ENCODE peak calls at places on chromosome 3, in ten cellular contexts. J, R, E, U, X, V, Z, H, B and Q are unnamed samples.

GRCh38 chr3:158801200-158801599 is 654 bp upstream of the MFSD1 start:
- DNase-seq in H (peak), X (no peak), B (peak), Z (no peak), J (no peak), V (no peak), R (no peak), E (peak), U (no peak), Q (no peak)

GRCh38 chr3:81666502-81667121 is 94.8 kb downstream of the GBE1 start:
- DNase-seq in J (no peak), R (no peak), V (no peak), Z (peak), B (no peak), E (peak), U (no peak), X (peak), H (no peak), Q (no peak)

GRCh38 chr3:139074565-139075115 is 29.9 kb upstream of the PRR23C start:
- DNase-seq in R (no peak), U (no peak), B (no peak), E (no peak), V (no peak), J (no peak), H (no peak), X (no peak), Z (no peak), Q (no peak)

GRCh38 chr3:158539414-158540014 is 31.5 kb upstream of the MLF1 start:
- DNase-seq in R (no peak), H (no peak), U (no peak), B (peak), Z (peak), X (peak), J (no peak), V (peak), E (peak), Q (peak)

GRCh38 chr3:68915973-68916372 is 16.4 kb downstream of the TAFA4 start:
- DNase-seq in J (no peak), B (no peak), X (no peak), V (no peak), R (no peak), U (no peak), H (no peak), E (no peak), Z (no peak), Q (no peak)

GRCh38 chr3:128240232-128240631 is 87.0 kb downstream of the EEFSEC start:
- DNase-seq in E (no peak), V (no peak), U (no peak), R (no peak), B (no peak), J (no peak), H (no peak), Z (no peak), X (no peak), Q (no peak)

GRCh38 chr3:150367771-150368170 is 40.3 kb upstream of the TSC22D2 start:
- DNase-seq in J (no peak), R (no peak), E (no peak), H (no peak), B (no peak), V (no peak), U (no peak), X (no peak), Z (no peak), Q (no peak)

GRCh38 chr3:152121292-152121654 is 147.5 kb upstream of the MBNL1 start:
- DNase-seq in R (no peak), X (no peak), H (no peak), Z (no peak), V (no peak), B (no peak), E (no peak), U (no peak), J (no peak), Q (no peak)

GRCh38 chr3:51388286-51389029 is 2.6 kb upstream of the RBM15B start:
- DNase-seq in J (no peak), Z (peak), U (no peak), B (no peak), V (no peak), H (no peak), R (no peak), X (no peak), E (no peak), Q (no peak)

GRCh38 chr3:9914011-9914410 is 2.9 kb upstream of the IL17RC start:
- DNase-seq in B (no peak), Z (peak), R (no peak), J (no peak), H (no peak), V (no peak), E (no peak), X (no peak), U (no peak), Q (no peak)

GRCh38 chr3:51974277-51974962 is 444 bp upstream of the ABHD14A start:
- DNase-seq in V (no peak), R (peak), U (no peak), H (no peak), Z (peak), J (no peak), X (no peak), B (no peak), E (no peak), Q (no peak)

GRCh38 chr3:32815812-32816438 is 1.9 kb upstream of the TRIM71 start:
- DNase-seq in B (peak), U (no peak), J (no peak), H (no peak), Z (no peak), E (no peak), V (no peak), X (no peak), R (no peak), Q (no peak)

GRCh38 chr3:196611761-196612483 is 27.6 kb upstream of the NRROS start:
- DNase-seq in R (no peak), X (no peak), J (no peak), E (no peak), U (no peak), H (no peak), V (no peak), Z (no peak), B (no peak), Q (no peak)

GRCh38 chr3:49807427-49808114 is 4.5 kb downstream of the INKA1 start:
- DNase-seq in J (no peak), V (no peak), B (no peak), X (no peak), R (no peak), Z (no peak), E (no peak), U (no peak), H (no peak), Q (no peak)

GRCh38 chr3:51637941-51638471 is 33.0 kb upstream of the TEX264 start:
- DNase-seq in R (no peak), J (no peak), E (peak), U (no peak), X (no peak), H (no peak), B (peak), Z (peak), V (no peak), Q (peak)

GRCh38 chr3:122635789-122636188 is 44.9 kb upstream of the PARP14 start:
- DNase-seq in E (no peak), Z (no peak), H (no peak), U (no peak), X (no peak), J (no peak), V (no peak), B (no peak), R (no peak), Q (no peak)

GRCh38 chr3:33717866-33718594 is at the start of gene CLASP2:
- DNase-seq in J (peak), H (peak), E (peak), Z (peak), U (peak), V (peak), X (peak), B (peak), R (peak), Q (peak)

GRCh38 chr3:169266986-169267385 is 396.5 kb downstream of the MECOM start:
- DNase-seq in H (no peak), Z (no peak), U (no peak), V (no peak), J (no peak), E (no peak), R (no peak), X (no peak), B (no peak), Q (no peak)

GRCh38 chr3:178560759-178561158 is 24.5 kb downstream of the KCNMB2 start:
- DNase-seq in R (no peak), J (no peak), U (no peak), H (no peak), Z (no peak), X (no peak), E (no peak), B (no peak), V (no peak), Q (peak)

GRCh38 chr3:177196473-177197040 is 725 bp downstream of the TBL1XR1 start:
- DNase-seq in U (peak), J (no peak), H (peak), X (peak), Z (peak), E (peak), R (peak), V (peak), B (peak), Q (peak)

GRCh38 chr3:49910409-49911123 is 6.9 kb upstream of the MST1R start:
- DNase-seq in U (no peak), H (no peak), J (no peak), R (no peak), E (no peak), X (no peak), V (no peak), Z (no peak), B (peak), Q (no peak)

GRCh38 chr3:45417949-45418847 is 29.8 kb downstream of the LARS2 start:
- DNase-seq in B (no peak), X (no peak), E (no peak), Z (no peak), U (peak), R (no peak), V (no peak), H (no peak), J (no peak), Q (no peak)

GRCh38 chr3:24305795-24306467 is 188.7 kb downstream of the THRB start:
- DNase-seq in R (no peak), Z (no peak), H (no peak), E (no peak), J (no peak), B (peak), X (no peak), U (no peak), V (no peak), Q (no peak)

GRCh38 chr3:23489338-23490158 is 286.4 kb downstream of the UBE2E2 start:
- DNase-seq in Z (no peak), V (no peak), E (no peak), X (no peak), H (no peak), J (no peak), B (peak), R (no peak), U (no peak), Q (no peak)

GRCh38 chr3:98985406-98985805 is 83.9 kb upstream of the DCBLD2 start:
- DNase-seq in H (no peak), B (no peak), V (no peak), R (no peak), X (no peak), J (no peak), E (no peak), Z (no peak), U (no peak), Q (no peak)

GRCh38 chr3:52052831-52053306 is 3.5 kb downstream of the DUSP7 start:
- DNase-seq in J (peak), Z (no peak), U (no peak), E (peak), X (peak), H (peak), B (peak), R (peak), V (peak), Q (peak)

GRCh38 chr3:45817788-45818523 is 21.6 kb upstream of the SLC6A20 start:
- DNase-seq in B (no peak), Z (no peak), X (no peak), V (no peak), U (peak), H (no peak), E (no peak), J (peak), R (no peak), Q (no peak)

GRCh38 chr3:153970735-153971347 is 150.3 kb upstream of the ARHGEF26 start:
- DNase-seq in Z (peak), X (no peak), H (no peak), R (no peak), B (no peak), E (no peak), J (no peak), V (no peak), U (peak), Q (peak)

GRCh38 chr3:50213383-50213782 is 8.3 kb downstream of the SLC38A3 start:
- DNase-seq in H (peak), R (no peak), B (no peak), U (no peak), X (no peak), J (no peak), E (no peak), Z (no peak), V (no peak), Q (no peak)

GRCh38 chr3:14235003-14235876 is 56.6 kb downstream of the LSM3 start:
- DNase-seq in Z (no peak), V (no peak), E (no peak), B (no peak), R (no peak), J (no peak), U (no peak), X (no peak), H (no peak), Q (no peak)

GRCh38 chr3:481680-482079 is 285.1 kb downstream of the CHL1 start:
- DNase-seq in X (no peak), U (no peak), J (no peak), R (no peak), Z (peak), E (no peak), H (no peak), B (no peak), V (no peak), Q (peak)

GRCh38 chr3:114716916-114717315 is 423.1 kb downstream of the TIGIT start:
- DNase-seq in V (no peak), R (no peak), J (no peak), E (no peak), X (no peak), U (no peak), H (no peak), B (no peak), Z (no peak), Q (no peak)

GRCh38 chr3:17431004-17431403 is 311.4 kb downstream of the TBC1D5 start:
- DNase-seq in H (no peak), R (no peak), E (peak), Z (peak), X (no peak), B (no peak), J (no peak), V (no peak), U (peak), Q (no peak)

GRCh38 chr3:28745904-28746617 is 397.4 kb upstream of the AZI2 start:
- DNase-seq in J (no peak), R (no peak), Z (no peak), V (no peak), B (no peak), E (no peak), H (no peak), X (no peak), U (peak), Q (peak)

GRCh38 chr3:101973163-101973505 is 123.8 kb downstream of the NFKBIZ start:
- DNase-seq in X (no peak), B (no peak), H (no peak), J (no peak), R (no peak), V (no peak), U (no peak), E (no peak), Z (no peak), Q (no peak)

GRCh38 chr3:180196658-180197057 is 159.9 kb upstream of the PEX5L start:
- DNase-seq in H (no peak), V (no peak), J (no peak), B (no peak), X (no peak), R (no peak), E (no peak), Z (no peak), U (no peak), Q (no peak)

GRCh38 chr3:96813820-96814580 is 394 bp upstream of the EPHA6 start:
- DNase-seq in R (peak), B (peak), V (no peak), U (peak), Z (no peak), J (peak), X (no peak), H (peak), E (no peak), Q (peak)

GRCh38 chr3:9883676-9884554 is 3.9 kb upstream of the CIDEC start:
- DNase-seq in H (no peak), U (no peak), B (no peak), E (no peak), J (no peak), Z (peak), R (no peak), X (no peak), V (no peak), Q (no peak)